ENCODE peak calls at places on chromosomes 1 and 21, in seven cellular contexts. H, U, L, S, X, M and I are unnamed samples.

GRCh38 chr1:199064971-199065370 is 426.1 kb downstream of the PTPRC start:
- DNase-seq in M (no peak), H (no peak), X (no peak), S (no peak), U (no peak), L (no peak), I (no peak)

GRCh38 chr1:81803423-81804103 is 2.8 kb downstream of the ADGRL2 start:
- DNase-seq in S (no peak), L (peak; percentile 83), H (no peak), U (no peak), X (no peak), M (no peak), I (peak; percentile 14)

GRCh38 chr1:12141533-12141855 is 25.3 kb upstream of the TNFRSF1B start:
- DNase-seq in S (no peak), M (no peak), U (no peak), X (no peak), L (no peak), H (no peak), I (no peak)

GRCh38 chr1:193558491-193559028 is 372.1 kb upstream of the B3GALT2 start:
- DNase-seq in X (no peak), L (no peak), H (no peak), M (peak; percentile 60), S (no peak), U (peak; percentile 54), I (peak; percentile 72)

GRCh38 chr1:198628064-198628455 is 10.8 kb upstream of the PTPRC start:
- DNase-seq in S (no peak), L (no peak), X (no peak), U (no peak), H (no peak), M (no peak), I (no peak)

GRCh38 chr1:166920561-166921475 is 44.8 kb upstream of the TADA1 start:
- DNase-seq in U (no peak), X (peak; percentile 32), S (no peak), H (peak; percentile 40), L (peak; percentile 85), M (no peak), I (no peak)

GRCh38 chr1:18199462-18199861 is 91.9 kb downstream of the IGSF21 start:
- DNase-seq in L (peak; percentile 80), M (no peak), U (no peak), X (peak; percentile 12), H (no peak), S (no peak), I (no peak)

GRCh38 chr1:23879809-23880208 is 11.7 kb upstream of the FUCA1 start:
- DNase-seq in U (no peak), X (no peak), H (no peak), L (no peak), S (no peak), M (no peak), I (no peak)

GRCh38 chr1:158003409-158003805 is 10.0 kb downstream of the KIRREL1 start:
- DNase-seq in H (no peak), S (no peak), X (no peak), L (no peak), U (no peak), M (no peak), I (no peak)

GRCh38 chr1:202860744-202861419 is 28.1 kb downstream of the RABIF start:
- DNase-seq in L (peak; percentile 85), S (no peak), H (no peak), M (peak; percentile 93), X (peak; percentile 66), U (peak; percentile 85), I (peak; percentile 85)

GRCh38 chr1:178955391-178955954 is 70.2 kb upstream of the FAM20B start:
- DNase-seq in S (no peak), M (no peak), L (no peak), X (no peak), U (no peak), H (no peak), I (no peak)

GRCh38 chr1:240128361-240128760 is 36.7 kb downstream of the FMN2 start:
- DNase-seq in X (no peak), L (no peak), U (no peak), S (no peak), M (no peak), H (no peak), I (no peak)

GRCh38 chr1:98949606-98950005 is 55.1 kb downstream of the PLPPR5 start:
- DNase-seq in S (no peak), M (no peak), L (peak; percentile 28), U (no peak), H (no peak), X (no peak), I (no peak)

GRCh38 chr1:160149235-160149634 is 2.2 kb upstream of the ATP1A4 start:
- DNase-seq in S (no peak), M (no peak), X (no peak), L (no peak), H (no peak), U (no peak), I (no peak)

GRCh38 chr1:160149706-160150105 is 1.7 kb upstream of the ATP1A4 start:
- DNase-seq in H (no peak), S (no peak), M (no peak), U (no peak), L (no peak), X (no peak), I (no peak)

GRCh38 chr1:160146107-160146506 is 5.3 kb upstream of the ATP1A4 start:
- DNase-seq in S (no peak), M (no peak), L (no peak), H (no peak), X (no peak), U (no peak), I (no peak)

GRCh38 chr1:160151303-160151702 is at the start of gene ATP1A4:
- DNase-seq in H (no peak), S (no peak), U (no peak), M (no peak), X (no peak), L (no peak), I (no peak)

GRCh38 chr1:160148121-160148520 is 3.3 kb upstream of the ATP1A4 start:
- DNase-seq in H (no peak), X (no peak), S (no peak), U (no peak), M (no peak), L (no peak), I (no peak)
- TF ChIP-seq CTCF in H (no peak), X (no peak), S (no peak), U (no peak), M (no peak), L (no peak), I (no peak)

DNA sequence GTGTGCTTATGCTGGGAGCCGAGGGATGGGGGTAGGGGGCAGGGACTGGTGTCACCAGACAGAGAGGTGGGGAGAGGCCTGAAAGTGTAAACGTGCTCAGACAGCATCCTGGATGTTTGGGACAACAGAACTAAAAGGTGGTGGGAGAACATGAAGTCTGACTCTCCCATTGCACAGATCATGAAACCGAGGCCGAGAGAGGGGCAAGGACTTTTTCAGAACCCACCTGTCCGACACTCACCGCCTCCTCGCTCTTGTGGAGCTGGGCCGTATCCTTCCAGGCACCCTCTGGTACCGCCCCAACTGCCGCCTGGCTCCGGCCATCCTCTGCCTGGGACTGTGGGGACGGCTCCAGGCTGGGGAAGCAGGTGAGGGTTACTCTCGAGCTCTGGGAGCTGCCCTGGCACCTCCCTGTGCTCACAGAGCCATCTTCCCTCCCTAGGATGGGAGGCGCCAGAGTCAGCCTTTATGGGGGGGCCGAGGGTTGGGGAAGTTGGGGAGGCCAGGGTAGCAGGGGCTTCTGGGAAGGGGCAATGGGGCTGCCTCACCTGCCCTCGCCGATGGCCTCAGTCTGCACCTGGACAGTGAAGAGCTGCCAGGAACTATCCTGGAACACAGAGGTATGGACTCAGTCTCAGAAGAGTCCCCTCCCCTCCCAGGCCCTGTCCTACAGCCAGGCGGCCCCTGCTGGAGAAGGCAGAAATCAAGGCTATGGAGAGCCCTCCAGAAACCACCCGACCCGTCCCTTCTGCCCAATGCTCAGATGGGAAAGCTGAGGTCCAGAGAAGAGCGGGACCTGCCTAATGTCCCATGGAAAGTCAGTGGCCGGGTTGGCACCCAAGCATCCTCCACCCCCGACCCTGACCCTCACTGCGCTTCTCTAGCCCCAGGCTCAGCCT is 7.0 kb downstream of the ATP13A2 start:
- DNase-seq in H (no peak), X (no peak), S (no peak), L (no peak), U (no peak), M (no peak), I (no peak)
- TF ChIP-seq CTCF in H (no peak), X (no peak), S (no peak), L (no peak), U (no peak), M (no peak), I (no peak)

GRCh38 chr21:45095505-45095904 is 21.1 kb downstream of the ADARB1 start:
- DNase-seq in U (no peak), L (no peak), S (no peak), H (no peak), M (no peak), X (no peak), I (no peak)

GRCh38 chr21:45096216-45096615 is 21.8 kb downstream of the ADARB1 start:
- DNase-seq in X (no peak), L (no peak), M (no peak), U (no peak), H (no peak), S (no peak), I (no peak)

GRCh38 chr21:45100866-45101265 is 26.5 kb downstream of the ADARB1 start:
- DNase-seq in H (no peak), L (no peak), U (no peak), X (no peak), S (no peak), M (no peak), I (no peak)

GRCh38 chr21:45097827-45098387 is 23.5 kb downstream of the ADARB1 start:
- DNase-seq in U (no peak), H (no peak), X (no peak), L (no peak), S (no peak), M (no peak), I (no peak)

DNA sequence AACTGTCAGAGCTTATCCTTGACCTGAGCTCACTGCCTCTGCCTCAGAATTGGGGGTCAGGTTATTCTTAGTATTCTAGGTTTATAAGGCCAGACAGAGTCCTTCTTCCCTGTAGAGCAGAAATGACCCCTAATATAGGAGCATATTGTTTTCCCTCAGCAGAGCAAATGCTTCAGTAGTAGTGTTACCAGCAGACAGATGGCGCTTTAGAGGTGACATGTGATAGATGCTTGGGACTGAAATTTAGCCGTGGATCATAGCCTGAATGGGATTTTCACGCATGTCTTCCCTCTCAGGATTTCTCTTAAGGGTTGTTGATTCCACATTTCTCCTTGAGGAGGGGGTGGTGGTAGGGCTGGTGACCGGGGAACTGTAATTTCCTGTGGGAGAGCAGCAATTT is 24.5 kb downstream of the ADARB1 start:
- DNase-seq in M (no peak), X (no peak), S (no peak), U (no peak), H (no peak), L (peak; percentile 45), I (no peak)
- TF ChIP-seq CTCF in M (peak; percentile 26), X (peak; percentile 36), S (no peak), U (peak; percentile 26), H (peak; percentile 50), L (peak; percentile 56), I (no peak)

DNA sequence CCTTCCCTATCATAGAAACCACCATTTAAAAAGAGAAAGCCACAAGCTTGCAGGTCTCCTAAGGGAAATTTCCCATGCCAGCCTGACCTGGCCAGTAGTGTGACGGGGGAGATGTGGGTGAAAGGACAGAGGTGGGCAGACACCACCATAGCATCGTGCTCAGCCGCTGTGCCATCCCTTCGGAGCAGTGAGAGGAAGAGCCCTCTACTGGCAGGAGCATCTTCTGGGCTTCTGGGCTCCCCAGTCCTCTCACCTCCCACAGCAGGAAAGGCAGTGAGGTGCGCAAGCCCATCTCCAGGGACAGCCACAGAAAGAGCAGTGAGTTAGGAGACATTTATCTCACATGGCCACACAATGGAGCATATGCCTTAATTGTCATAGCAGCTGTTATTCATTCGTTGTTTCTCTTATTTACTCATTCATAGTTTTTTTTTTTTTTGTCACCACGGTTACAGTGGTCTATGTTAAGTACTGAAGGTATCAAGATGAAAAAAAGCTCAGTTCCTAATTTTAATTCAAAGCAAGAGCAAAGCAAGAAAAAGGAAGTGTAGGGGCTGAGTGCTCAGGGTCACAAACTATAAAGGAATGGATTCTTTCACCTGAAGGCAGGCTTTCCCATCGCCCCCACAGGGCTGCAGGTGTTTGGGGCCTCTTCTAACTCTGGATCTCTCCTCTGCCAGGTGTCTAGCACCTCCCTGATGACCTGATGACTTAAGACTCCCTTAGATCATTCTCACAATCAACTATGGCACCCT is 48.8 kb upstream of the CAMK1G start:
- DNase-seq in L (no peak), X (no peak), H (no peak), M (no peak), S (no peak), U (no peak), I (no peak)
- TF ChIP-seq CTCF in L (no peak), X (no peak), H (no peak), M (no peak), S (no peak), U (no peak), I (no peak)